ENCODE peak calls at places on chromosome 17, in six cellular contexts. One of them, this sample, is unnamed.

GRCh38 chr17:44439168-44439567 is 49.7 kb upstream of the ITGA2B start:
- DNase-seq in neuronal stem cell: no peak
- DNase-seq in H1: no peak
- DNase-seq in H9: no peak
- DNase-seq in IMR-90: no peak
- DNase-seq in mesenchymal stem cell: no peak
- DNase-seq in this sample: no peak

GRCh38 chr17:21460358-21460757 is 84.2 kb downstream of the KCNJ12 start:
- DNase-seq in IMR-90: peak
- DNase-seq in H9: no peak
- DNase-seq in neuronal stem cell: no peak
- DNase-seq in H1: no peak
- DNase-seq in mesenchymal stem cell: peak
- DNase-seq in this sample: no peak

GRCh38 chr17:75670868-75671267 is 3.7 kb downstream of the SAP30BP start:
- DNase-seq in neuronal stem cell: no peak
- DNase-seq in mesenchymal stem cell: no peak
- DNase-seq in H1: no peak
- DNase-seq in IMR-90: no peak
- DNase-seq in H9: no peak
- DNase-seq in this sample: peak

GRCh38 chr17:61395983-61396585 is 3.6 kb upstream of the TBX2 start:
- DNase-seq in H1: no peak
- DNase-seq in IMR-90: peak
- DNase-seq in H9: no peak
- DNase-seq in mesenchymal stem cell: peak
- DNase-seq in neuronal stem cell: no peak
- DNase-seq in this sample: no peak

GRCh38 chr17:48335858-48336500 is 94.0 kb downstream of the SKAP1 start:
- DNase-seq in H1: no peak
- DNase-seq in H9: no peak
- DNase-seq in IMR-90: peak
- DNase-seq in mesenchymal stem cell: peak
- DNase-seq in neuronal stem cell: peak
- DNase-seq in this sample: no peak

GRCh38 chr17:27559996-27560481 is 70.9 kb upstream of the LGALS9 start:
- DNase-seq in mesenchymal stem cell: peak
- DNase-seq in H1: no peak
- DNase-seq in IMR-90: peak
- DNase-seq in H9: no peak
- DNase-seq in neuronal stem cell: no peak
- DNase-seq in this sample: no peak

GRCh38 chr17:83189673-83190385 is 110.4 kb downstream of the METRNL start:
- DNase-seq in H1: no peak
- DNase-seq in IMR-90: peak
- DNase-seq in neuronal stem cell: no peak
- DNase-seq in mesenchymal stem cell: peak
- DNase-seq in H9: no peak
- DNase-seq in this sample: no peak

GRCh38 chr17:79437081-79437480 is 173.8 kb downstream of the RBFOX3 start:
- DNase-seq in neuronal stem cell: no peak
- DNase-seq in H1: no peak
- DNase-seq in H9: no peak
- DNase-seq in mesenchymal stem cell: no peak
- DNase-seq in IMR-90: no peak
- DNase-seq in this sample: no peak

GRCh38 chr17:67519801-67520251 is 142.7 kb downstream of the PITPNC1 start:
- DNase-seq in H1: peak
- DNase-seq in H9: peak
- DNase-seq in neuronal stem cell: no peak
- DNase-seq in mesenchymal stem cell: no peak
- DNase-seq in IMR-90: no peak
- DNase-seq in this sample: no peak

GRCh38 chr17:63543822-63544420 is 6.4 kb upstream of the DCAF7 start:
- DNase-seq in neuronal stem cell: no peak
- DNase-seq in H9: peak
- DNase-seq in IMR-90: no peak
- DNase-seq in mesenchymal stem cell: no peak
- DNase-seq in H1: no peak
- DNase-seq in this sample: no peak

GRCh38 chr17:9568957-9569588 is 6.5 kb downstream of the STX8 start:
- DNase-seq in IMR-90: no peak
- DNase-seq in mesenchymal stem cell: no peak
- DNase-seq in H1: no peak
- DNase-seq in neuronal stem cell: no peak
- DNase-seq in H9: no peak
- DNase-seq in this sample: no peak

GRCh38 chr17:36623281-36623680 is 21.9 kb downstream of the MRM1 start:
- DNase-seq in H1: no peak
- DNase-seq in H9: no peak
- DNase-seq in neuronal stem cell: no peak
- DNase-seq in IMR-90: no peak
- DNase-seq in mesenchymal stem cell: no peak
- DNase-seq in this sample: no peak

GRCh38 chr17:80931421-80932265 is 60.0 kb upstream of the CHMP6 start:
- DNase-seq in mesenchymal stem cell: peak
- DNase-seq in H9: peak
- DNase-seq in H1: peak
- DNase-seq in IMR-90: peak
- DNase-seq in neuronal stem cell: peak
- DNase-seq in this sample: peak

GRCh38 chr17:55320594-55321506 is 56.1 kb downstream of the HLF start:
- DNase-seq in IMR-90: no peak
- DNase-seq in mesenchymal stem cell: no peak
- DNase-seq in H9: no peak
- DNase-seq in neuronal stem cell: no peak
- DNase-seq in H1: no peak
- DNase-seq in this sample: no peak

GRCh38 chr17:78343099-78343432 is 16.8 kb downstream of the SOCS3 start:
- DNase-seq in H9: peak
- DNase-seq in mesenchymal stem cell: peak
- DNase-seq in neuronal stem cell: no peak
- DNase-seq in IMR-90: peak
- DNase-seq in H1: no peak
- DNase-seq in this sample: peak

GRCh38 chr17:81331527-81332043 is 36.5 kb upstream of the SLC38A10 start:
- DNase-seq in neuronal stem cell: no peak
- DNase-seq in H9: peak
- DNase-seq in IMR-90: no peak
- DNase-seq in H1: no peak
- DNase-seq in mesenchymal stem cell: no peak
- DNase-seq in this sample: no peak

GRCh38 chr17:82114447-82114846 is 16.4 kb upstream of the FASN start:
- DNase-seq in neuronal stem cell: no peak
- DNase-seq in H9: no peak
- DNase-seq in IMR-90: no peak
- DNase-seq in mesenchymal stem cell: no peak
- DNase-seq in H1: no peak
- DNase-seq in this sample: no peak

GRCh38 chr17:35051579-35052239 is 11.8 kb downstream of the RFFL start:
- DNase-seq in neuronal stem cell: no peak
- DNase-seq in H1: no peak
- DNase-seq in IMR-90: peak
- DNase-seq in mesenchymal stem cell: peak
- DNase-seq in H9: no peak
- DNase-seq in this sample: no peak

GRCh38 chr17:3447625-3448024 is 14.0 kb upstream of the OR1E2 start:
- DNase-seq in H1: no peak
- DNase-seq in neuronal stem cell: peak
- DNase-seq in IMR-90: no peak
- DNase-seq in H9: peak
- DNase-seq in mesenchymal stem cell: no peak
- DNase-seq in this sample: no peak

GRCh38 chr17:17484451-17484899 is 7.7 kb downstream of the MED9 start:
- DNase-seq in mesenchymal stem cell: peak
- DNase-seq in H1: no peak
- DNase-seq in neuronal stem cell: no peak
- DNase-seq in IMR-90: peak
- DNase-seq in H9: no peak
- DNase-seq in this sample: no peak

GRCh38 chr17:17347956-17348871 is 45.0 kb downstream of the NT5M start:
- DNase-seq in H1: no peak
- DNase-seq in H9: no peak
- DNase-seq in mesenchymal stem cell: no peak
- DNase-seq in neuronal stem cell: no peak
- DNase-seq in IMR-90: no peak
- DNase-seq in this sample: no peak

GRCh38 chr17:79544142-79544914 is 66.5 kb downstream of the RBFOX3 start:
- DNase-seq in IMR-90: no peak
- DNase-seq in H9: no peak
- DNase-seq in neuronal stem cell: no peak
- DNase-seq in mesenchymal stem cell: no peak
- DNase-seq in H1: no peak
- DNase-seq in this sample: no peak

DNA sequence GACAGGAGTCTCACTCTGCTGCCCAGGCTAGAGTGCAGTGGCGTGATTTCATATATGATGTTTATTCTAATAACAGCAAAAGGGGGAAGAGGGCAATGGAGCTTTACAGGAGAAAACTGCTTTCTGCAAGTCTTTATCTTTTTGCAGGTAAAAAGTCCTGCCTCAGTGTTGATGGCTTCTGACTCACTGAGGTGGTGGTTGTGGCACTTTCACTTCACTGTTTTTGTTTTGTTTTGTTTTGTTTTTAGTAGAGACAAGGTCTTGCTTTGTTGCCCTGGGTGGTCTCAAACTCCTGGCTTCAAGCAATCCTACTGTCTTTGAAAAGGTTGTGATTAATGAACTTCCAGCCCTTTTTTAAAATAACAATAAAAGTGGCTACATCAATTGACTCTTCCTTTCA is 68.0 kb upstream of the TBC1D3K start:
- DNase-seq in H9: no peak
- DNase-seq in IMR-90: no peak
- DNase-seq in neuronal stem cell: no peak
- DNase-seq in mesenchymal stem cell: no peak
- DNase-seq in H1: no peak
- DNase-seq in this sample: no peak
- H3K14ac ChIP-seq in H9: no peak
- H3K14ac ChIP-seq in IMR-90: no peak
- H3K14ac ChIP-seq in neuronal stem cell: no peak
- H3K14ac ChIP-seq in mesenchymal stem cell: no peak
- H3K14ac ChIP-seq in H1: no peak
- H3K14ac ChIP-seq in this sample: no peak

DNA sequence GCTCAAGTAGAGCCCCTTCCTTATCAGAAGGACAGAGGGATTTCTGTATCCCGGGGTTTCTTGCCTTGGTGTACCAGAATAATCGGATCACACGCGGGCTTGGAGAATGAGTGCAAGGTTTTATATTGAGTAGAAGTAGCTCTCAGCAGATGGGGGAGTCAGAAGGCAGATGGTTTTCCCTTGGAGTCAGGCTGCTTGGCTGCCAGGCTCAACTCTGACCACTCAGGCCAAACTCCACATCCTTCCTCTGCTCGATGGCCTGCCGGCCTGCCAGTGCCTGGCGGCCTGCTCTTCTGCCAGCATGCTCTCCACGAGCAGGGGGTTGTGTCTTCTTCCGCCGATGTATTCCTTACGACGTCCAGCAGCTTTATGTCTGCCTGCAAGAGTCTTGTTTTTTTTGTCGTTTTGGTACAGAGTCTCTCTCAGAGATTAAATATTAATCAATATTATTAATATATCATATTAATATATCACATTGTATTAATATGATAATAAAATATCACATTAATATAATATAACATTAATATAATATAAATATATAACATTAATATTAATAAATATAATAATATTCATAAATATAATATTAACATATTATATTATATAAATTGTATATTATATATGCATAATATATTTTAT is 229.2 kb upstream of the WSCD1 start:
- DNase-seq in H9: peak
- DNase-seq in mesenchymal stem cell: no peak
- DNase-seq in H1: no peak
- DNase-seq in IMR-90: no peak
- DNase-seq in neuronal stem cell: no peak
- DNase-seq in this sample: no peak
- H2AK5ac ChIP-seq in H9: no peak
- H2AK5ac ChIP-seq in mesenchymal stem cell: no peak
- H2AK5ac ChIP-seq in H1: no peak
- H2AK5ac ChIP-seq in IMR-90: no peak
- H2AK5ac ChIP-seq in neuronal stem cell: no peak
- H2AK5ac ChIP-seq in this sample: no peak

DNA sequence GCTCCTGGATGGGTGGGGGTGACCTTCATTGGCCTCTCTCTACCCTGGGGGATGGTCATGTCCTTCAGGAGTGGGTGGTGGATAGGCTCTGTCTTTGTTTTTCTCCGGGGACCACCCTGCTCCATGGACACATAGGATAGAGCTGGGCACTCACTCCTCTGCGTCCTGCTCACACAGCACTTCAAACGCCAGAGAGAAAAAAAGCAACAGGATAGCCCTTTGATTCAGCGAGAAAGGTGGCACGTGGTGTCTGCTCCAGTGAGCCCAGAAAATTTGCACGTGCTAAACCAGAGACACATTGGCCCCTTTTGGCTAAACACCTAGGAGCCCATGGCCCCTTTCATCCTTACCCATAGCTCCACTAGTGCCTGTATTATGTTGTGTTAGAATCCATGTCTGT is 90.3 kb downstream of the ASIC2 start:
- DNase-seq in mesenchymal stem cell: no peak
- DNase-seq in IMR-90: no peak
- DNase-seq in H1: no peak
- DNase-seq in neuronal stem cell: no peak
- DNase-seq in H9: peak
- DNase-seq in this sample: no peak
- H3K14ac ChIP-seq in mesenchymal stem cell: no peak
- H3K14ac ChIP-seq in IMR-90: no peak
- H3K14ac ChIP-seq in H1: no peak
- H3K14ac ChIP-seq in neuronal stem cell: no peak
- H3K14ac ChIP-seq in H9: no peak
- H3K14ac ChIP-seq in this sample: no peak

GRCh38 chr17:40498281-40499084 is 2.9 kb downstream of the TNS4 start:
- DNase-seq in mesenchymal stem cell: no peak
- DNase-seq in H9: no peak
- DNase-seq in IMR-90: no peak
- DNase-seq in neuronal stem cell: no peak
- DNase-seq in H1: no peak
- DNase-seq in this sample: no peak

GRCh38 chr17:40501499-40501911 is at the start of gene TNS4:
- DNase-seq in mesenchymal stem cell: no peak
- DNase-seq in H9: no peak
- DNase-seq in H1: no peak
- DNase-seq in IMR-90: no peak
- DNase-seq in neuronal stem cell: no peak
- DNase-seq in this sample: peak

GRCh38 chr17:40500709-40501108 is 714 bp downstream of the TNS4 start:
- DNase-seq in H1: no peak
- DNase-seq in IMR-90: no peak
- DNase-seq in H9: no peak
- DNase-seq in mesenchymal stem cell: no peak
- DNase-seq in neuronal stem cell: no peak
- DNase-seq in this sample: no peak

GRCh38 chr17:40500190-40500589 is 1.2 kb downstream of the TNS4 start:
- DNase-seq in IMR-90: no peak
- DNase-seq in neuronal stem cell: no peak
- DNase-seq in mesenchymal stem cell: no peak
- DNase-seq in H9: no peak
- DNase-seq in H1: no peak
- DNase-seq in this sample: no peak

GRCh38 chr17:40499551-40500189 is 1.8 kb downstream of the TNS4 start:
- DNase-seq in H1: no peak
- DNase-seq in neuronal stem cell: no peak
- DNase-seq in IMR-90: peak
- DNase-seq in H9: peak
- DNase-seq in mesenchymal stem cell: peak
- DNase-seq in this sample: peak
- H2AK5ac ChIP-seq in H1: no peak
- H2AK5ac ChIP-seq in neuronal stem cell: peak
- H2AK5ac ChIP-seq in IMR-90: peak
- H2AK5ac ChIP-seq in H9: no peak
- H2AK5ac ChIP-seq in mesenchymal stem cell: peak
- H2AK5ac ChIP-seq in this sample: no peak

This sample was measured in trophoblast cell.